ENCODE peak calls at places on chromosomes 1 and 21, in six cellular contexts. G is uterus, T is heart left ventricle, L is stomach, Y is right lobe of liver, I is cardiac muscle cell. N is an unnamed sample.

GRCh38 chr1:173503391-173503790 is 26.3 kb downstream of the PRDX6 start:
- DNase-seq in Y (peak), L (no peak), G (no peak), I (peak), T (no peak), N (no peak)

GRCh38 chr1:86183711-86184252 is 27.2 kb upstream of the COL24A1 start:
- DNase-seq in Y (no peak), T (no peak), I (no peak), L (no peak), G (no peak), N (no peak)

GRCh38 chr1:242017580-242018233 is 18.8 kb upstream of the MAP1LC3C start:
- DNase-seq in Y (no peak), T (no peak), I (peak), L (peak), G (peak), N (peak)

GRCh38 chr1:42838482-42839190 is 7.8 kb upstream of the ZNF691 start:
- DNase-seq in Y (no peak), G (no peak), L (no peak), I (no peak), T (no peak), N (peak)

GRCh38 chr21:26179501-26179900 is 8.9 kb upstream of the APP start:
- DNase-seq in T (no peak), Y (no peak), G (no peak), L (no peak), I (no peak), N (no peak)

GRCh38 chr1:182283746-182284544 is 107.6 kb downstream of the GLUL start:
- DNase-seq in Y (no peak), L (no peak), I (no peak), T (no peak), G (no peak), N (no peak)

GRCh38 chr1:220921991-220922390 is 42.7 kb downstream of the HLX start:
- DNase-seq in I (no peak), G (no peak), T (no peak), Y (no peak), L (no peak), N (no peak)

GRCh38 chr1:112790920-112791722 is 76.0 kb upstream of the PPM1J start:
- DNase-seq in L (no peak), T (no peak), I (no peak), G (no peak), Y (no peak), N (no peak)

GRCh38 chr1:29134695-29135028 is 11.0 kb upstream of the TMEM200B start:
- DNase-seq in G (no peak), Y (no peak), I (no peak), L (no peak), T (no peak), N (no peak)

GRCh38 chr21:45550552-45551210 is 8.4 kb upstream of the SLC19A1 start:
- DNase-seq in T (peak), Y (peak), L (no peak), G (no peak), I (no peak), N (peak)

GRCh38 chr1:221766210-221766609 is 24.3 kb upstream of the DUSP10 start:
- DNase-seq in I (no peak), G (no peak), T (no peak), Y (no peak), L (no peak), N (no peak)

GRCh38 chr1:109650609-109651008 is 5.3 kb upstream of the GSTM4 start:
- DNase-seq in Y (no peak), L (no peak), G (no peak), I (no peak), T (no peak), N (no peak)

GRCh38 chr1:109653286-109653685 is 2.6 kb upstream of the GSTM4 start:
- DNase-seq in L (no peak), Y (no peak), T (no peak), G (no peak), I (no peak), N (no peak)

GRCh38 chr1:109652446-109652845 is 3.5 kb upstream of the GSTM4 start:
- DNase-seq in G (no peak), T (no peak), L (no peak), Y (no peak), I (no peak), N (no peak)

GRCh38 chr1:109644670-109645069 is 11.2 kb upstream of the GSTM4 start:
- DNase-seq in I (no peak), Y (no peak), T (no peak), G (no peak), L (no peak), N (no peak)

DNA sequence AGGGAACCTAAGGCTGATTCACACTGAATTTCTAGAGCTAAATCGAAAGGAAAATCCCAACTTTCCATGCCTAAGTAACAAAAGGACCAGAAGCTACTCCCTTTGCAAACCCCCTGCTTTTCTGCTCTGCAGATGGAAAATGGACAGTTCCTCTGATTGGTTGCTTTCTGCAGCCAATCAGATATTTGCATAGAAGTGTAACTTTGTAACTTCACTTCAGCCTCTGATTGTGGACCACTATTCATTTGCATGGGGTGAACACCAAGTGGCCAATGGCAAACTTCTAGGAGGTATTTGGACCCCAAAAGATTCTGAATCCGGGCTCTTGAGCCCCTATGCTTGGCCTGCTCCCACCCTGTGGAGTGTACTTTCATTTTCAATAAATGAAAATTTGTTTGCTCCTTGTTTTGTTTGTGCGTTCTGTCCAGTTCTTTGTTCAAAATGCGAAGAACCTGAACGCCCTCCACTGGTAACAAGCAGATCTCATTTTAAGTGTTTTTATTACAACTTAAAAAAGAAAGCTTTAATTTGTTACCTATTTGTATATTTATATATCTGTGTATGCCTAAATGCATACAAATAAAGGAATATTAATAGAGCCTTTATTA is 6.4 kb upstream of the GSTM4 start:
- DNase-seq in L (no peak), I (no peak), Y (peak), T (no peak), G (no peak), N (no peak)
- TF ChIP-seq CTCF in L (no peak), I (peak), Y (peak), T (no peak), G (peak), N (peak)

DNA sequence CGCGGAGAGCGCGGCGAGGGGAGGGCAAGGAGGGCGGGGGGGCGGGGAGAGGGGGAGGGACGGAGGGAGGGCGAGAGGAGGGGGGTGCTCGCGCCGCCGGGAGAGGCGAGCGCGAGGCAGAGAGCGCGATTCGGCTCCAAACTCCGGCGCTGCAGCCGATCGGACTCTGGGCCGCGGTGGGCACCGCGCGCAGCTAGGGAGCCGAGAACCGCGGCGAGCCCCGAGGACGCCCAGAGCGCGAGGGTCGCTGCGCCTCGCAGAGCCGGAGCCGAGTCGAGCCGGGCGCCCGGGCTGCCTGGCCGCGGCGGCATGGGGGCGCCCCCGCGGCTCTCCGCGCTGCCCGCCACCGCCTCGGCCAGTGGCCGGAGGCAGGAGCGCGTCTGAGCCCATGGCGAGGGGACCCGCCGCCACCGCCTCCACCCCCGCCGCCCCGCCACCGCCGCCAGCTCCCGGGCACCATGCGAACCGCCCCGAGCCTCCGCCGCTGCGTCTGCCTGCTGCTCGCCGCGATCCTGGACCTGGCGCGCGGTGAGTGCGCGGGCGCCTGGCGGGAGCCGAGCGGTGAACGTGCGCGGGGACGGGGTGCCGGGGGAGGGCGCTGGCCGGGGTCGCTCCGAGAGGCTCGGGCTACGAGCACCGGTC is at the start of gene IGSF21:
- DNase-seq in T (no peak), I (peak), Y (no peak), L (no peak), G (no peak), N (no peak)
- H3K27ac ChIP-seq in T (no peak), I (no peak), Y (no peak), L (no peak), G (no peak), N (no peak)

DNA sequence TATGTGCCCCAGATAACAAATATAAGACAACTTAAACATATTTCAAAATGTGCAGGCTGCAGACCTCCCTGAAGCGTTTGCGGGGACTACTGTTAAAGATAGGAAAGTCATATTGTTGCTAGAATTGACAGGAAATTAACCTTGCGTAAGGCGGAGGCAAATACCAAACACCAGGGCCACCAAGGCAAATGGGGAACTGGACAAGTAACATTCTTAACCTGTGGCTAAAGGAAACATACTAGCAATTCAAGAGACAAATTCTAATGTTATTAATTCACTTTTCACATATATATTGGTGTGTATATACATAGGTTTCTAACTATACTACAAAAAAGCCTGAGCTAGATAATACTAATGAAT is 6.8 kb downstream of the HAPLN2 start:
- DNase-seq in G (no peak), L (no peak), I (no peak), T (no peak), Y (no peak), N (no peak)
- TF ChIP-seq CTCF in G (no peak), L (no peak), I (no peak), T (no peak), Y (no peak), N (no peak)

DNA sequence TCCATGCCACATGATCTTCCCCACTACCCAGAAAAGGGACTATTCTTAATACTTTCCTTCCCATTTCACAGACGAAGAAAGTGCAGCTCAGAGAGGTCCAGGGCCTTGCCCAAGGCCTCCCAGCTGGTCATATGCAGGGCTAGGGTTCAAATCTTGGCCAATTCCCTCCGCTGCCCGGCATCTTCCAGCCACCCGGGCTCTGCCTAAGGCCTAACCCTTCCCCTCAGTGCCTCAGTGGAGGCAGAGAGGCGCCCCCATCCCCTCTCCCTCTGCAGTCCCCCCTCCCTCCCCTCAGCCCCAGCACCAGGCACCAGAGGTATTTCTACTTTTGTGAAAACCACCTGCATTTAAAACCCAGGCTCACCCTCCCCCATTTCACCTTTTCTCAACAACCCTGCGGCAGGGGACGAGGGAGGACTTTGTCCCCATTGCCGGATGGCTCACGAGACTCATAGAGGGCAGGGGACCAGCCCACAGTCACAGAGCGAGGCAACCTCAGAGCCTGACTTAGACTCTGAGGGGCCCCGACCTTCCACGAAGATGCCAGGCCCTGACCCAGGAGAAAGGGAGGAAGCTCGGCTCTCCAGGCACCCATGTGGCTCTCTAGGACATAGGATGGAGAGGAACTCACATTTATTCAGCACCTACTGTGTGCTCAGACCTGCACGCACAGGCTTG is 12.3 kb downstream of the LAPTM5 start:
- DNase-seq in L (no peak), T (no peak), I (no peak), G (no peak), Y (no peak), N (no peak)
- H3K27ac ChIP-seq in L (peak), T (peak), I (no peak), G (no peak), Y (no peak), N (peak)

GRCh38 chr1:46021046-46021822 is 111.2 kb downstream of the PIK3R3 start:
- DNase-seq in I (no peak), Y (peak), L (no peak), G (no peak), T (no peak), N (no peak)
- TF ChIP-seq CTCF in I (no peak), Y (peak), L (no peak), G (no peak), T (no peak), N (no peak)

GRCh38 chr1:234958702-234959649 is 169.7 kb downstream of the TOMM20 start:
- DNase-seq in Y (peak), L (no peak), T (no peak), G (no peak), I (no peak), N (no peak)

GRCh38 chr1:234956821-234957329 is 171.8 kb downstream of the TOMM20 start:
- DNase-seq in T (no peak), L (no peak), Y (peak), G (peak), I (no peak), N (no peak)

GRCh38 chr1:234955107-234955731 is 173.4 kb downstream of the TOMM20 start:
- DNase-seq in I (no peak), Y (peak), G (peak), L (peak), T (peak), N (peak)

GRCh38 chr1:234958066-234958701 is 170.5 kb downstream of the TOMM20 start:
- DNase-seq in L (no peak), T (no peak), I (no peak), G (no peak), Y (peak), N (no peak)

DNA sequence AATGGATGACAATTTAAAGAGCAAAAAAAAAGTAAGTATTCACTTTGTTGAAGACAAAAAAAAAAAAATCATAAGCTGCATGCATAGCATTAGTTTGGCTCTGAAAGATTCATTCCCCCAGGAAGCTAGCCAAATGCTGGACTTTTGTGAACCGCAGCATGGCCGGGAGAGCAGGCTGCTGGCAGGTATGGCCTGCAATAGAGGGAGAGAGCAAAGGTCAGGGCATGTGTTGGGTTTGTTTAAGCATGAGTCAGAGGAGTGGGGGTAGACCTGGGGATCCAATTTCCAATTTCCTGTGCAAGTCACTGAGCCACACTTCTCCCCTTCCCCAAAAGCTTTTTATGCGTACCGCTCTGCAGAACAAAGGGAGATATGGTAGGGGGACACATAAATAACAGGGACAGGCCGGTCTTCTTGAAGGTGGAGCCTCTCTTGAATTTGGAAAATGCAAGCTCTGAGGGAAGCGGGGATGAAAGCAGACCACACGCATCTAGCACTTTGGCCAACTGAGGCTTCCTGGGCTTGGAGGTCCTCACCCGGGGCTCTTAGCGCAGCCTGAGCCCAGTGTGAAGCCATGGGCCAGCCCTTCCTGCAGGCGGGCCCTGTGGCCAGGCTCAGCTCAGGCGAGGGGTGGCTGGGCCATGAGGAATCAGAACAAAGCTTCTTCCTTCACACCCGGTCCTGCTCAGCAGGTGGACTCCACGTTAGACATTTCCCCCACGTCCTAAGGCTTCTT is 171.1 kb downstream of the TOMM20 start:
- DNase-seq in I (no peak), Y (peak), L (peak), T (no peak), G (peak), N (no peak)
- H3K27ac ChIP-seq in I (peak), Y (peak), L (peak), T (peak), G (peak), N (no peak)

GRCh38 chr1:222769181-222769580 is 32.2 kb downstream of the FAM177B start:
- DNase-seq in I (no peak), Y (no peak), T (no peak), G (no peak), L (no peak), N (no peak)
- TF ChIP-seq CTCF in I (no peak), Y (no peak), T (no peak), G (no peak), L (no peak), N (no peak)